ENCODE peak calls at places on chromosomes 5 and 9, in seven cellular contexts. W is nephron progenitor cell, H is amygdala, Z is T-helper 2 cell, X is left ventricle myocardium inferior, S is NCI-H2081, L is fibroblast of pulmonary artery. I is an unnamed sample.

GRCh38 chr5:9712506-9713285 is 82.5 kb upstream of the TAS2R1 start:
- DNase-seq in W (no peak), H (no peak), Z (no peak), X (no peak), S (peak), L (peak), I (peak)

GRCh38 chr5:115191439-115192031 is 21.8 kb upstream of the TRIM36 start:
- DNase-seq in W (no peak), H (no peak), Z (no peak), X (no peak), S (no peak), L (no peak), I (no peak)

GRCh38 chr5:159536166-159536565 is 205.9 kb upstream of the IL12B start:
- DNase-seq in W (no peak), H (no peak), Z (no peak), X (no peak), S (no peak), L (no peak), I (no peak)

GRCh38 chr9:23771746-23772145 is 54.3 kb downstream of the ELAVL2 start:
- DNase-seq in W (no peak), H (no peak), Z (no peak), X (no peak), S (no peak), L (no peak), I (no peak)

GRCh38 chr5:35821513-35821912 is 35.2 kb upstream of the IL7R start:
- DNase-seq in W (no peak), H (no peak), Z (peak), X (no peak), S (no peak), L (no peak), I (no peak)

GRCh38 chr9:119963798-119964372 is 594.6 kb upstream of the BRINP1 start:
- DNase-seq in W (peak), H (no peak), Z (no peak), X (no peak), S (no peak), L (peak), I (peak)

GRCh38 chr9:92359380-92360007 is 33.7 kb downstream of the CENPP start:
- DNase-seq in W (no peak), H (no peak), Z (no peak), X (no peak), S (no peak), L (peak), I (no peak)

GRCh38 chr5:62306494-62307363 is 723 bp downstream of the KIF2A start:
- DNase-seq in W (peak), H (no peak), Z (peak), X (peak), S (peak), L (peak), I (peak)

GRCh38 chr5:139698461-139699146 is 50.5 kb downstream of the CXXC5 start:
- DNase-seq in W (peak), H (peak), Z (no peak), X (peak), S (no peak), L (peak), I (peak)

GRCh38 chr9:131697908-131698714 is 41.8 kb downstream of the RAPGEF1 start:
- DNase-seq in W (no peak), H (no peak), Z (no peak), X (no peak), S (no peak), L (no peak), I (no peak)